ENCODE peak calls at places on chromosomes 12 and 14, in ten cellular contexts. One of them, this sample, is unnamed.
A peak's percentile ranks its signal among the peaks of the same experiment; 100 is the strongest.

GRCh38 chr12:121789800-121790748 is 3.4 kb downstream of the RHOF start:
- DNase-seq in CD8-positive, alpha-beta T cell: peak; percentile 96
- DNase-seq in HCT116: no peak
- DNase-seq in left ventricle myocardium inferior: peak; percentile 70
- DNase-seq in neural progenitor cell: no peak
- DNase-seq in mucosa of descending colon: peak; percentile 83
- DNase-seq in A549: no peak
- DNase-seq in ascending aorta: no peak
- DNase-seq in transverse colon: peak; percentile 87
- DNase-seq in tibial artery: peak; percentile 61
- DNase-seq in this sample: no peak

GRCh38 chr14:87617079-87617478 is 375.9 kb downstream of the GALC start:
- DNase-seq in CD8-positive, alpha-beta T cell: no peak
- DNase-seq in HCT116: no peak
- DNase-seq in left ventricle myocardium inferior: no peak
- DNase-seq in neural progenitor cell: no peak
- DNase-seq in mucosa of descending colon: no peak
- DNase-seq in A549: no peak
- DNase-seq in ascending aorta: no peak
- DNase-seq in transverse colon: no peak
- DNase-seq in tibial artery: no peak
- DNase-seq in this sample: no peak

GRCh38 chr14:74501135-74501614 is 7.6 kb downstream of the ISCA2 start:
- DNase-seq in CD8-positive, alpha-beta T cell: no peak
- DNase-seq in HCT116: no peak
- DNase-seq in left ventricle myocardium inferior: peak; percentile 62
- DNase-seq in neural progenitor cell: peak; percentile 89
- DNase-seq in mucosa of descending colon: peak; percentile 44
- DNase-seq in A549: peak; percentile 49
- DNase-seq in ascending aorta: peak; percentile 82
- DNase-seq in transverse colon: peak; percentile 46
- DNase-seq in tibial artery: peak; percentile 72
- DNase-seq in this sample: peak; percentile 51

GRCh38 chr12:110780448-110780847 is 37.8 kb upstream of the PPP1CC start:
- DNase-seq in CD8-positive, alpha-beta T cell: peak; percentile 52
- DNase-seq in HCT116: no peak
- DNase-seq in left ventricle myocardium inferior: no peak
- DNase-seq in neural progenitor cell: no peak
- DNase-seq in mucosa of descending colon: no peak
- DNase-seq in A549: no peak
- DNase-seq in ascending aorta: no peak
- DNase-seq in transverse colon: no peak
- DNase-seq in tibial artery: no peak
- DNase-seq in this sample: no peak

GRCh38 chr14:37553935-37554550 is 41.0 kb downstream of the FOXA1 start:
- DNase-seq in CD8-positive, alpha-beta T cell: no peak
- DNase-seq in HCT116: no peak
- DNase-seq in left ventricle myocardium inferior: no peak
- DNase-seq in neural progenitor cell: no peak
- DNase-seq in mucosa of descending colon: no peak
- DNase-seq in A549: no peak
- DNase-seq in ascending aorta: no peak
- DNase-seq in transverse colon: no peak
- DNase-seq in tibial artery: no peak
- DNase-seq in this sample: no peak

GRCh38 chr12:126247936-126248335 is 1182.7 kb downstream of the AACS start:
- DNase-seq in CD8-positive, alpha-beta T cell: no peak
- DNase-seq in HCT116: no peak
- DNase-seq in left ventricle myocardium inferior: no peak
- DNase-seq in neural progenitor cell: no peak
- DNase-seq in mucosa of descending colon: no peak
- DNase-seq in A549: no peak
- DNase-seq in ascending aorta: no peak
- DNase-seq in transverse colon: no peak
- DNase-seq in tibial artery: no peak
- DNase-seq in this sample: no peak

GRCh38 chr12:32264995-32265394 is 134.4 kb upstream of the FGD4 start:
- DNase-seq in CD8-positive, alpha-beta T cell: no peak
- DNase-seq in HCT116: no peak
- DNase-seq in left ventricle myocardium inferior: no peak
- DNase-seq in neural progenitor cell: no peak
- DNase-seq in mucosa of descending colon: no peak
- DNase-seq in A549: no peak
- DNase-seq in ascending aorta: no peak
- DNase-seq in transverse colon: no peak
- DNase-seq in tibial artery: no peak
- DNase-seq in this sample: no peak

GRCh38 chr14:63800651-63801385 is 52.0 kb upstream of the SYNE2 start:
- DNase-seq in CD8-positive, alpha-beta T cell: no peak
- DNase-seq in HCT116: no peak
- DNase-seq in left ventricle myocardium inferior: no peak
- DNase-seq in neural progenitor cell: no peak
- DNase-seq in mucosa of descending colon: no peak
- DNase-seq in A549: no peak
- DNase-seq in ascending aorta: no peak
- DNase-seq in transverse colon: no peak
- DNase-seq in tibial artery: no peak
- DNase-seq in this sample: no peak

GRCh38 chr12:64030155-64030554 is 185.7 kb downstream of the SRGAP1 start:
- DNase-seq in CD8-positive, alpha-beta T cell: no peak
- DNase-seq in HCT116: no peak
- DNase-seq in left ventricle myocardium inferior: no peak
- DNase-seq in neural progenitor cell: no peak
- DNase-seq in mucosa of descending colon: no peak
- DNase-seq in A549: no peak
- DNase-seq in ascending aorta: no peak
- DNase-seq in transverse colon: no peak
- DNase-seq in tibial artery: no peak
- DNase-seq in this sample: no peak

GRCh38 chr12:133206390-133206789 is 25.1 kb downstream of the ZNF268 start:
- DNase-seq in CD8-positive, alpha-beta T cell: no peak
- DNase-seq in HCT116: no peak
- DNase-seq in left ventricle myocardium inferior: no peak
- DNase-seq in neural progenitor cell: no peak
- DNase-seq in mucosa of descending colon: no peak
- DNase-seq in A549: no peak
- DNase-seq in ascending aorta: no peak
- DNase-seq in transverse colon: no peak
- DNase-seq in tibial artery: no peak
- DNase-seq in this sample: no peak

GRCh38 chr12:133201888-133202287 is 20.6 kb downstream of the ZNF268 start:
- DNase-seq in CD8-positive, alpha-beta T cell: no peak
- DNase-seq in HCT116: no peak
- DNase-seq in left ventricle myocardium inferior: no peak
- DNase-seq in neural progenitor cell: no peak
- DNase-seq in mucosa of descending colon: no peak
- DNase-seq in A549: no peak
- DNase-seq in ascending aorta: no peak
- DNase-seq in transverse colon: no peak
- DNase-seq in tibial artery: no peak
- DNase-seq in this sample: no peak

GRCh38 chr12:133204264-133204603 is 22.9 kb downstream of the ZNF268 start:
- DNase-seq in CD8-positive, alpha-beta T cell: no peak
- DNase-seq in HCT116: no peak
- DNase-seq in left ventricle myocardium inferior: no peak
- DNase-seq in neural progenitor cell: no peak
- DNase-seq in mucosa of descending colon: no peak
- DNase-seq in A549: no peak
- DNase-seq in ascending aorta: no peak
- DNase-seq in transverse colon: no peak
- DNase-seq in tibial artery: no peak
- DNase-seq in this sample: no peak

GRCh38 chr12:133202493-133203343 is 21.4 kb downstream of the ZNF268 start:
- DNase-seq in CD8-positive, alpha-beta T cell: no peak
- DNase-seq in HCT116: no peak
- DNase-seq in left ventricle myocardium inferior: no peak
- DNase-seq in neural progenitor cell: no peak
- DNase-seq in mucosa of descending colon: no peak
- DNase-seq in A549: no peak
- DNase-seq in ascending aorta: no peak
- DNase-seq in transverse colon: no peak
- DNase-seq in tibial artery: no peak
- DNase-seq in this sample: no peak

DNA sequence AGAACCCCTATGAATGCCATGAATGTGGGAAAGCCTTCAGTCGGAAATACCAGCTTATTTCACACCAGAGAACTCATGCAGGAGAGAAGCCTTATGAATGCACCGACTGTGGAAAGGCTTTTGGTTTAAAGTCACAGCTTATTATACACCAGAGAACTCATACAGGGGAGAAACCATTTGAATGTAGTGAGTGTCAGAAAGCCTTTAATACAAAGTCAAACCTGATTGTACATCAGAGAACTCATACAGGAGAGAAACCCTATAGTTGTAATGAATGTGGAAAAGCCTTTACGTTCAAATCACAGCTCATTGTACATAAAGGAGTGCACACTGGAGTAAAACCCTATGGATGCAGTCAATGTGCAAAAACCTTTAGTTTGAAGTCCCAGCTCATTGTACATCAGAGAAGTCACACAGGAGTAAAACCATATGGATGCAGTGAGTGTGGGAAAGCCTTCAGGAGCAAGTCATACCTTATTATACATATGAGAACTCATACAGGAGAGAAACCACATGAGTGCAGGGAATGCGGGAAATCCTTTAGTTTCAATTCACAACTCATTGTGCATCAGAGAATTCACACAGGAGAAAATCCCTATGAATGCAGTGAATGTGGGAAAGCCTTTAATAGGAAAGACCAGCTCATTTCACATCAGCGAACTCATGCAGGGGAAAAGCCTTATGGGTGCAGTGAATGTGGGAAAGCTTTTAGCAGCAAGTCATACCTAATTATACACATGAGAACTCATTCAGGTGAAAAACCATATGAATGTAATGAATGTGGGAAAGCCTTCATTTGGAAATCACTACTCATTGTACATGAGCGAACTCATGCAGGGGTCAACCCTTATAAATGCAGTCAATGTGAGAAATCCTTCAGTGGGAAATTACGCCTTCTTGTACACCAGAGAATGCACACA is 22.3 kb downstream of the ZNF268 start:
- DNase-seq in CD8-positive, alpha-beta T cell: no peak
- DNase-seq in HCT116: no peak
- DNase-seq in left ventricle myocardium inferior: no peak
- DNase-seq in neural progenitor cell: no peak
- DNase-seq in mucosa of descending colon: no peak
- DNase-seq in A549: no peak
- DNase-seq in ascending aorta: no peak
- DNase-seq in transverse colon: no peak
- DNase-seq in tibial artery: no peak
- DNase-seq in this sample: no peak
- H3K9me3 ChIP-seq in CD8-positive, alpha-beta T cell: peaks cover 66% of the 10 kb centered on the region
- H3K9me3 ChIP-seq in HCT116: peaks cover 52% of the 10 kb centered on the region
- H3K9me3 ChIP-seq in left ventricle myocardium inferior: peaks cover 95% of the 10 kb centered on the region
- H3K9me3 ChIP-seq in neural progenitor cell: peaks cover 82% of the 10 kb centered on the region
- H3K9me3 ChIP-seq in mucosa of descending colon: peaks cover 94% of the 10 kb centered on the region
- H3K9me3 ChIP-seq in A549: peaks cover 84% of the 10 kb centered on the region
- H3K9me3 ChIP-seq in ascending aorta: peaks cover 84% of the 10 kb centered on the region
- H3K9me3 ChIP-seq in transverse colon: peaks cover 92% of the 10 kb centered on the region
- H3K9me3 ChIP-seq in tibial artery: peaks cover 95% of the 10 kb centered on the region
- H3K9me3 ChIP-seq in this sample: peaks cover 32% of the 10 kb centered on the region

DNA sequence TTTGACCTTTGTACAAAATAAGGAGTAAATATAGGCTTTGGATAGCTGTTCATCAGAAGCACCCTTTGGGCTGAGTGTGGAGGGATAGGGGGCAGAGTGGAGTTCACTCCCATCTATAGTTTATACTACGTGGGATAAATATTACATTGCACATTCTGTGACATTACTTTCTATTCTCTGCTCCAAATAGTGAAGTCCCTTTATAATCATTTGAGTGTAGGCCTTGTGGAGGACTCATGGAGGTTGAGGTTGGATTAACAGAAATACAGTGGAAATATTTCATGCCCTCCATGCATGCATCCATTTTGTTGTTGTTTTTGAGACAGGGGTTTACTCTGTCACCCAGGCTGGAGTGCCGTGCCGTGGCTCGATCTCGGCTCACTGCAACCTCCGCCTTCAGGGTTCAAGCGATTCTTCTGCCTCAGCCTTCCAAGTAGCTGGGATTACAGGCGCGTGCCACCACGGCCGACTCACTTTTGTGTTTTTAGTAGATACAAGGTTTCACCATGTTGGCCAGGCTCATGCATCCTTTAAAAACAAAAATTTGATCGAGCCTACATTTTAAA is 1.4 kb downstream of the CHPT1 start:
- DNase-seq in CD8-positive, alpha-beta T cell: no peak
- DNase-seq in HCT116: no peak
- DNase-seq in left ventricle myocardium inferior: no peak
- DNase-seq in neural progenitor cell: no peak
- DNase-seq in mucosa of descending colon: peak; percentile 47
- DNase-seq in A549: peak; percentile 54
- DNase-seq in ascending aorta: no peak
- DNase-seq in transverse colon: no peak
- DNase-seq in tibial artery: no peak
- DNase-seq in this sample: no peak
- TF ChIP-seq CTCF in CD8-positive, alpha-beta T cell: no peak
- TF ChIP-seq CTCF in HCT116: no peak
- TF ChIP-seq CTCF in left ventricle myocardium inferior: peak; percentile 22
- TF ChIP-seq CTCF in neural progenitor cell: peak; percentile 9
- TF ChIP-seq CTCF in mucosa of descending colon: no peak
- TF ChIP-seq CTCF in A549: peak; percentile 41
- TF ChIP-seq CTCF in ascending aorta: no peak
- TF ChIP-seq CTCF in transverse colon: no peak
- TF ChIP-seq CTCF in tibial artery: no peak
- TF ChIP-seq CTCF in this sample: peak; percentile 50

GRCh38 chr14:25908707-25909106 is 689.1 kb downstream of the NOVA1 start:
- DNase-seq in CD8-positive, alpha-beta T cell: no peak
- DNase-seq in HCT116: no peak
- DNase-seq in left ventricle myocardium inferior: no peak
- DNase-seq in neural progenitor cell: no peak
- DNase-seq in mucosa of descending colon: no peak
- DNase-seq in A549: no peak
- DNase-seq in ascending aorta: no peak
- DNase-seq in transverse colon: no peak
- DNase-seq in tibial artery: no peak
- DNase-seq in this sample: no peak
- H3K9me3 ChIP-seq in CD8-positive, alpha-beta T cell: no peaks in the 10 kb centered on the region
- H3K9me3 ChIP-seq in HCT116: peaks cover 29% of the 10 kb centered on the region
- H3K9me3 ChIP-seq in left ventricle myocardium inferior: no peaks in the 10 kb centered on the region
- H3K9me3 ChIP-seq in neural progenitor cell: no peaks in the 10 kb centered on the region
- H3K9me3 ChIP-seq in mucosa of descending colon: no peaks in the 10 kb centered on the region
- H3K9me3 ChIP-seq in A549: no peaks in the 10 kb centered on the region
- H3K9me3 ChIP-seq in ascending aorta: no peaks in the 10 kb centered on the region
- H3K9me3 ChIP-seq in transverse colon: no peaks in the 10 kb centered on the region
- H3K9me3 ChIP-seq in tibial artery: no peaks in the 10 kb centered on the region
- H3K9me3 ChIP-seq in this sample: peaks cover 8% of the 10 kb centered on the region

GRCh38 chr12:42944516-42944915 is 355.0 kb upstream of the PRICKLE1 start:
- DNase-seq in CD8-positive, alpha-beta T cell: no peak
- DNase-seq in HCT116: no peak
- DNase-seq in left ventricle myocardium inferior: no peak
- DNase-seq in neural progenitor cell: no peak
- DNase-seq in mucosa of descending colon: no peak
- DNase-seq in A549: no peak
- DNase-seq in ascending aorta: no peak
- DNase-seq in transverse colon: no peak
- DNase-seq in tibial artery: no peak
- DNase-seq in this sample: no peak

GRCh38 chr12:42945927-42946326 is 356.4 kb upstream of the PRICKLE1 start:
- DNase-seq in CD8-positive, alpha-beta T cell: no peak
- DNase-seq in HCT116: no peak
- DNase-seq in left ventricle myocardium inferior: no peak
- DNase-seq in neural progenitor cell: no peak
- DNase-seq in mucosa of descending colon: no peak
- DNase-seq in A549: no peak
- DNase-seq in ascending aorta: no peak
- DNase-seq in transverse colon: no peak
- DNase-seq in tibial artery: no peak
- DNase-seq in this sample: no peak

GRCh38 chr12:42946776-42947435 is 357.4 kb upstream of the PRICKLE1 start:
- DNase-seq in CD8-positive, alpha-beta T cell: no peak
- DNase-seq in HCT116: no peak
- DNase-seq in left ventricle myocardium inferior: no peak
- DNase-seq in neural progenitor cell: no peak
- DNase-seq in mucosa of descending colon: no peak
- DNase-seq in A549: no peak
- DNase-seq in ascending aorta: no peak
- DNase-seq in transverse colon: no peak
- DNase-seq in tibial artery: no peak
- DNase-seq in this sample: no peak
- TF ChIP-seq CTCF in CD8-positive, alpha-beta T cell: no peak
- TF ChIP-seq CTCF in HCT116: no peak
- TF ChIP-seq CTCF in left ventricle myocardium inferior: no peak
- TF ChIP-seq CTCF in neural progenitor cell: no peak
- TF ChIP-seq CTCF in mucosa of descending colon: no peak
- TF ChIP-seq CTCF in A549: no peak
- TF ChIP-seq CTCF in ascending aorta: no peak
- TF ChIP-seq CTCF in transverse colon: no peak
- TF ChIP-seq CTCF in tibial artery: no peak
- TF ChIP-seq CTCF in this sample: no peak

This sample was measured in AG04450.